ENCODE peak calls at places on chromosomes 6 and 20, in ten cellular contexts. One of them, this sample, is unnamed. For H3K4me1, the result is how much of the 10 kb centered on the place peaks cover.

GRCh38 chr20:45970646-45971424 is 1.2 kb downstream of the ZNF335 start:
- DNase-seq in heart left ventricle: peak
- DNase-seq in HepG2: no peak
- DNase-seq in A549: no peak
- DNase-seq in Peyer's patch: peak
- DNase-seq in prostate gland: no peak
- DNase-seq in IMR-90: peak
- DNase-seq in adrenal gland: peak
- DNase-seq in stomach: peak
- DNase-seq in ovary: no peak
- DNase-seq in this sample: no peak

GRCh38 chr6:142856857-142857608 is 87.9 kb downstream of the HIVEP2 start:
- DNase-seq in ovary: no peak
- DNase-seq in A549: no peak
- DNase-seq in HepG2: no peak
- DNase-seq in Peyer's patch: peak
- DNase-seq in heart left ventricle: no peak
- DNase-seq in adrenal gland: no peak
- DNase-seq in IMR-90: no peak
- DNase-seq in stomach: no peak
- DNase-seq in prostate gland: no peak
- DNase-seq in this sample: no peak

GRCh38 chr20:60214901-60215522 is 256.8 kb downstream of the CDH26 start:
- DNase-seq in HepG2: no peak
- DNase-seq in IMR-90: no peak
- DNase-seq in adrenal gland: no peak
- DNase-seq in stomach: no peak
- DNase-seq in A549: no peak
- DNase-seq in Peyer's patch: no peak
- DNase-seq in ovary: no peak
- DNase-seq in heart left ventricle: no peak
- DNase-seq in prostate gland: no peak
- DNase-seq in this sample: no peak

GRCh38 chr6:63757826-63758225 is 122.2 kb downstream of the PHF3 start:
- DNase-seq in heart left ventricle: no peak
- DNase-seq in A549: no peak
- DNase-seq in IMR-90: no peak
- DNase-seq in adrenal gland: no peak
- DNase-seq in ovary: no peak
- DNase-seq in prostate gland: no peak
- DNase-seq in stomach: no peak
- DNase-seq in Peyer's patch: no peak
- DNase-seq in HepG2: peak
- DNase-seq in this sample: no peak

GRCh38 chr6:20542927-20543602 is 8.8 kb downstream of the CDKAL1 start:
- DNase-seq in adrenal gland: no peak
- DNase-seq in A549: peak
- DNase-seq in prostate gland: no peak
- DNase-seq in HepG2: peak
- DNase-seq in stomach: no peak
- DNase-seq in heart left ventricle: no peak
- DNase-seq in IMR-90: peak
- DNase-seq in Peyer's patch: no peak
- DNase-seq in ovary: no peak
- DNase-seq in this sample: no peak

GRCh38 chr6:72869621-72870020 is 247.8 kb downstream of the KCNQ5 start:
- DNase-seq in stomach: no peak
- DNase-seq in HepG2: no peak
- DNase-seq in heart left ventricle: no peak
- DNase-seq in A549: no peak
- DNase-seq in prostate gland: no peak
- DNase-seq in ovary: no peak
- DNase-seq in adrenal gland: no peak
- DNase-seq in Peyer's patch: no peak
- DNase-seq in IMR-90: no peak
- DNase-seq in this sample: no peak

GRCh38 chr6:76803038-76803580 is 660.2 kb downstream of the HTR1B start:
- DNase-seq in adrenal gland: no peak
- DNase-seq in IMR-90: no peak
- DNase-seq in stomach: no peak
- DNase-seq in HepG2: no peak
- DNase-seq in A549: no peak
- DNase-seq in Peyer's patch: peak
- DNase-seq in heart left ventricle: no peak
- DNase-seq in prostate gland: no peak
- DNase-seq in ovary: no peak
- DNase-seq in this sample: no peak

GRCh38 chr6:165876568-165876967 is 213.5 kb upstream of the PDE10A start:
- DNase-seq in ovary: peak
- DNase-seq in heart left ventricle: peak
- DNase-seq in HepG2: no peak
- DNase-seq in A549: no peak
- DNase-seq in stomach: no peak
- DNase-seq in Peyer's patch: peak
- DNase-seq in prostate gland: no peak
- DNase-seq in adrenal gland: no peak
- DNase-seq in IMR-90: peak
- DNase-seq in this sample: no peak

GRCh38 chr20:25328954-25329498 is 61.6 kb downstream of the ABHD12 start:
- DNase-seq in ovary: no peak
- DNase-seq in adrenal gland: no peak
- DNase-seq in heart left ventricle: no peak
- DNase-seq in HepG2: no peak
- DNase-seq in prostate gland: no peak
- DNase-seq in A549: no peak
- DNase-seq in Peyer's patch: no peak
- DNase-seq in IMR-90: no peak
- DNase-seq in stomach: no peak
- DNase-seq in this sample: no peak

DNA sequence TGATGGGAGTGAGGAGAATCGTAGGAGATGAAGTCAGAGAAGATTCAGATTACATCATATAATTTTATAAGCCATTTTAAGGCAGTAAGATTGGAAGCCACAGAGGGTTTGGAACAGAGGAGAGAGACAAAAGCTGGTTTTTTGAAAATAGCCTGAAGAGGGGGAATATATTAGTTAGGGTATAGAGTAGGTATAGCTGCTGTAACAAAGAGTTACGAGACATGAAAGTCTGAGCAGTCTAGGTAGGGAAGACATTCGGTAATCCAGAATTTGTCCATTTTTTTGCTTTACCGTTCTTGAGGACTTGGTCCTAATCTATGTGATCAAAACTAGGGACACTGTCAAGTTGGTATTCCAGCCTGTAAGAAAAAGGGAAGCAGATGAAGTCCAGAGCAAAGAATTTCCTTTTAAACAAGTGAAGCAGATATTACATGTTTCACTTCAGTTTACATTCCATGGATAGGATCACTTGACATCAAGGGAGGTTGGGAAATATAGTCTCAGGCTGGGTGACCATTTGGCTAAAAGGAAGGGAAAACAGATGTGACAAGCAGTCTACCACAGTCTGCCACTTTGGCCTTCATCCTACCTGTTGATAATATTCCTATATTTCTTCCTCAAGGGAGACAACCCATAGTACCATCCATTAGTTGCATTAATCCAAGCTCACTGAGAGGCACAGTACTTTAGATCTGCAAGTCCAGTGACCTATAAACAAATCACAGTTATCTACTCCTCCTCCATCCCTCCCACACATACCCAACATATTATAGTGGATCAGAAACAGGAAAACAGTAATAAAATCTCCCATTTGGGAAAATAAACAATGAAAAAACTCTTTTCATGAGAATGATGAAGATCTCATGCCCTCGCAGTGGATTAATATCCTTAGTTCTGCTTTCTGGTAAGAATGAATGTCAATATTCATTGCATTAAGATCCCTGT is 10.2 kb downstream of the FAM135A start:
- DNase-seq in heart left ventricle: no peak
- DNase-seq in adrenal gland: no peak
- DNase-seq in Peyer's patch: no peak
- DNase-seq in HepG2: peak
- DNase-seq in ovary: no peak
- DNase-seq in IMR-90: peak
- DNase-seq in A549: no peak
- DNase-seq in stomach: no peak
- DNase-seq in prostate gland: no peak
- DNase-seq in this sample: no peak
- H3K4me1 ChIP-seq in heart left ventricle: under half
- H3K4me1 ChIP-seq in adrenal gland: under half
- H3K4me1 ChIP-seq in Peyer's patch: under half
- H3K4me1 ChIP-seq in HepG2: under half
- H3K4me1 ChIP-seq in ovary: under half
- H3K4me1 ChIP-seq in IMR-90: under half
- H3K4me1 ChIP-seq in A549: under half
- H3K4me1 ChIP-seq in stomach: under half
- H3K4me1 ChIP-seq in prostate gland: under half
- H3K4me1 ChIP-seq in this sample: under half

DNA sequence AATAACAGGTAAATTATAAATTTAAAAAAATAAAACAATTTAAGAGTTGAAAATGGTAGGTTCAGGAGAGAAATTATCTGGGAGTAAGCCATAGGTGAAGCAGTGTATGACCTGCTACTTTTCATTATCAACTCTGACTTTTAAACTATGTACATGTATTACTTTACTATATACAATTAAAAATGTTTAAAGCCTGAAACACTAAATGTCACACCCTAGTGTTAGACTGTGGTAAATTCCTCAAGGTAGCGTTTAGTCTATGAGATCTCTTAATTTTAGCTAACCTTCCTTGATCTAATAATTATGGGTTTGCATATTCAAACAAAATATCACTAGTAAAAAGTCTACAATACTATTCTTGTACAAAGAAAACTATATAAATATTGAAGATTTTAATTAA is 22.3 kb upstream of the TBC1D32 start:
- DNase-seq in A549: no peak
- DNase-seq in heart left ventricle: no peak
- DNase-seq in Peyer's patch: no peak
- DNase-seq in HepG2: no peak
- DNase-seq in stomach: no peak
- DNase-seq in adrenal gland: no peak
- DNase-seq in ovary: no peak
- DNase-seq in prostate gland: no peak
- DNase-seq in IMR-90: no peak
- DNase-seq in this sample: no peak
- TF ChIP-seq CTCF in A549: no peak
- TF ChIP-seq CTCF in heart left ventricle: no peak
- TF ChIP-seq CTCF in Peyer's patch: no peak
- TF ChIP-seq CTCF in HepG2: no peak
- TF ChIP-seq CTCF in stomach: no peak
- TF ChIP-seq CTCF in adrenal gland: no peak
- TF ChIP-seq CTCF in ovary: no peak
- TF ChIP-seq CTCF in prostate gland: no peak
- TF ChIP-seq CTCF in IMR-90: peak
- TF ChIP-seq CTCF in this sample: no peak

GRCh38 chr6:37555040-37555781 is 55.5 kb upstream of the CCDC167 start:
- DNase-seq in stomach: no peak
- DNase-seq in IMR-90: no peak
- DNase-seq in ovary: no peak
- DNase-seq in adrenal gland: no peak
- DNase-seq in Peyer's patch: no peak
- DNase-seq in HepG2: no peak
- DNase-seq in A549: no peak
- DNase-seq in prostate gland: no peak
- DNase-seq in heart left ventricle: no peak
- DNase-seq in this sample: no peak

GRCh38 chr6:37558158-37558557 is 58.5 kb upstream of the CCDC167 start:
- DNase-seq in Peyer's patch: no peak
- DNase-seq in adrenal gland: no peak
- DNase-seq in prostate gland: no peak
- DNase-seq in ovary: no peak
- DNase-seq in IMR-90: no peak
- DNase-seq in A549: no peak
- DNase-seq in HepG2: no peak
- DNase-seq in heart left ventricle: no peak
- DNase-seq in stomach: no peak
- DNase-seq in this sample: no peak

GRCh38 chr6:37557645-37558114 is 58.0 kb upstream of the CCDC167 start:
- DNase-seq in adrenal gland: no peak
- DNase-seq in HepG2: no peak
- DNase-seq in prostate gland: no peak
- DNase-seq in IMR-90: no peak
- DNase-seq in ovary: no peak
- DNase-seq in heart left ventricle: no peak
- DNase-seq in A549: no peak
- DNase-seq in stomach: no peak
- DNase-seq in Peyer's patch: no peak
- DNase-seq in this sample: no peak

GRCh38 chr6:37558646-37559045 is 59.0 kb upstream of the CCDC167 start:
- DNase-seq in A549: no peak
- DNase-seq in ovary: no peak
- DNase-seq in IMR-90: no peak
- DNase-seq in Peyer's patch: no peak
- DNase-seq in prostate gland: no peak
- DNase-seq in adrenal gland: no peak
- DNase-seq in HepG2: no peak
- DNase-seq in heart left ventricle: no peak
- DNase-seq in stomach: no peak
- DNase-seq in this sample: peak

DNA sequence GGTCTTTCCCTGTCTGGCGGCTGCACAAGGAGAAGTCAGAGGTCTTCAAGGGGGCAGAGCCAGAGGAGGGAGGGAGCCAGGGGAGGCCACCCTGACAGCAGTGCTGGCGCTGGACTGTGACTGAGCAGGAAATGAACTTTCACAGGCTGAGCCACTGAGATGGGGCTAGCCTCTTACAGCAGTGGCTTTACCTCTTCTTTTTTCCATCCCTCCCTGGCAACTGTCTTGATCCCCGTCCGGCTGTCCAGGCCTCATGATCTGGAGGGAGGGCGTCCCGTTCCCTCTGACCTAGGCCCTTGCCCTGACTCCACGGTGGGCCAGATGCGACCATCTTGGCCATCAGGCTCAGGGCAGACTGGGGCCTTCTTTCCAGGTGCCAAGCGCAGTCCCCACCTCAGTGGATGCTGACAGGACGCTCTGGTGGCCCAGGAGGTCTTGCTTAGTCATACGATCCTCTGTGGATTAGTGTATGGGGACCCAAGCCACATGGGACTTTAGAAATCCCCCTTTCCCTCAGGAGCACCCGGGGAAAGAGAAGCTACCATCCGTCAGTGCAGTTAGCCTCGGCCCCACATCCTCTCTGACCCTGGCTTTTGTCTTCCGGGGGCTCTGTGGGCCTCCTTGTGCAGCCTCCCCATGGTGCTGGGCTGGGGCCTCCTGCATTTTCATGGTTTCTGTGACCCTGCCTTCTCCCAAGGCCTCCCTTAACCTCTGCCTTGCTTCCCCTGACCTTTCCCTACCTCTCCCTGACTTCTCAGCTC is 57.4 kb upstream of the CCDC167 start:
- DNase-seq in Peyer's patch: peak
- DNase-seq in stomach: no peak
- DNase-seq in prostate gland: no peak
- DNase-seq in ovary: no peak
- DNase-seq in IMR-90: no peak
- DNase-seq in adrenal gland: no peak
- DNase-seq in HepG2: no peak
- DNase-seq in A549: no peak
- DNase-seq in heart left ventricle: no peak
- DNase-seq in this sample: no peak
- TF ChIP-seq POLR2A in Peyer's patch: no peak
- TF ChIP-seq POLR2A in stomach: no peak
- TF ChIP-seq POLR2A in prostate gland: no peak
- TF ChIP-seq POLR2A in ovary: no peak
- TF ChIP-seq POLR2A in IMR-90: no peak
- TF ChIP-seq POLR2A in adrenal gland: no peak
- TF ChIP-seq POLR2A in HepG2: no peak
- TF ChIP-seq POLR2A in A549: no peak
- TF ChIP-seq POLR2A in heart left ventricle: no peak
- TF ChIP-seq POLR2A in this sample: no peak

GRCh38 chr6:113364781-113365545 is 492.2 kb upstream of the MARCKS start:
- DNase-seq in stomach: no peak
- DNase-seq in HepG2: peak
- DNase-seq in IMR-90: peak
- DNase-seq in prostate gland: no peak
- DNase-seq in A549: no peak
- DNase-seq in ovary: no peak
- DNase-seq in Peyer's patch: no peak
- DNase-seq in heart left ventricle: no peak
- DNase-seq in adrenal gland: no peak
- DNase-seq in this sample: no peak
- H3K4me1 ChIP-seq in stomach: under half
- H3K4me1 ChIP-seq in HepG2: under half
- H3K4me1 ChIP-seq in IMR-90: under half
- H3K4me1 ChIP-seq in prostate gland: under half
- H3K4me1 ChIP-seq in A549: under half
- H3K4me1 ChIP-seq in ovary: under half
- H3K4me1 ChIP-seq in Peyer's patch: under half
- H3K4me1 ChIP-seq in heart left ventricle: under half
- H3K4me1 ChIP-seq in adrenal gland: under half
- H3K4me1 ChIP-seq in this sample: under half

This sample was measured in upper lobe of left lung.